ENCODE peak calls at places on chromosomes 4 and X, in seven cellular contexts. K, N, T, A, Z, W and D are unnamed samples.

GRCh38 chrX:149992918-149993317 is 54.6 kb upstream of the EOLA2 start:
- DNase-seq in K (no peak), N (no peak), T (no peak), A (no peak), Z (no peak), W (no peak), D (no peak)

GRCh38 chr4:65482410-65482809 is 187.9 kb downstream of the EPHA5 start:
- DNase-seq in K (no peak), N (peak), T (no peak), A (no peak), Z (no peak), W (no peak), D (no peak)

GRCh38 chr4:37717575-37717974 is 31.4 kb upstream of the RELL1 start:
- DNase-seq in K (no peak), N (peak), T (no peak), A (no peak), Z (no peak), W (no peak), D (peak)

GRCh38 chr4:6324999-6325790 is 55.5 kb downstream of the WFS1 start:
- DNase-seq in K (peak), N (no peak), T (peak), A (no peak), Z (peak), W (peak), D (peak)

GRCh38 chr4:118954246-118954645 is 65.6 kb downstream of the SYNPO2 start:
- DNase-seq in K (no peak), N (peak), T (no peak), A (no peak), Z (no peak), W (no peak), D (no peak)

GRCh38 chrX:119573840-119574393 is 446 bp upstream of the UBE2A start:
- DNase-seq in K (peak), N (peak), T (no peak), A (peak), Z (no peak), W (no peak), D (peak)

GRCh38 chr4:75892508-75892907 is 9.7 kb downstream of the PPEF2 start:
- DNase-seq in K (no peak), N (peak), T (peak), A (no peak), Z (no peak), W (no peak), D (no peak)

GRCh38 chrX:22097295-22097694 is 65.2 kb downstream of the PHEX start:
- DNase-seq in K (peak), N (peak), T (no peak), A (no peak), Z (no peak), W (no peak), D (peak)

GRCh38 chr4:101211146-101211553 is 136.2 kb downstream of the PPP3CA start:
- DNase-seq in K (no peak), N (peak), T (no peak), A (no peak), Z (no peak), W (no peak), D (no peak)

GRCh38 chrX:24902808-24903207 is 113.0 kb downstream of the ARX start:
- DNase-seq in K (no peak), N (no peak), T (no peak), A (no peak), Z (no peak), W (no peak), D (no peak)

GRCh38 chr4:42277291-42277690 is 120.0 kb upstream of the SHISA3 start:
- DNase-seq in K (no peak), N (no peak), T (no peak), A (no peak), Z (no peak), W (no peak), D (no peak)

GRCh38 chr4:41360214-41360910 is 103.6 kb downstream of the UCHL1 start:
- DNase-seq in K (no peak), N (peak), T (peak), A (peak), Z (peak), W (peak), D (peak)

GRCh38 chrX:124736553-124737240 is 390.3 kb downstream of the SH2D1A start:
- DNase-seq in K (no peak), N (no peak), T (no peak), A (no peak), Z (no peak), W (no peak), D (no peak)

GRCh38 chr4:148016063-148016637 is 284.3 kb downstream of the ARHGAP10 start:
- DNase-seq in K (no peak), N (no peak), T (no peak), A (no peak), Z (no peak), W (no peak), D (no peak)

GRCh38 chr4:88592600-88593448 is 544 bp downstream of the HERC3 start:
- DNase-seq in K (peak), N (peak), T (peak), A (peak), Z (peak), W (peak), D (peak)

GRCh38 chr4:149638073-149638472 is 177.6 kb downstream of the IQCM start:
- DNase-seq in K (no peak), N (no peak), T (no peak), A (no peak), Z (no peak), W (no peak), D (no peak)

GRCh38 chr4:146342600-146343192 is 128.4 kb downstream of the REELD1 start:
- DNase-seq in K (peak), N (peak), T (no peak), A (no peak), Z (no peak), W (no peak), D (no peak)

GRCh38 chr4:58935336-58935735 is 1825.2 kb upstream of the IGFBP7 start:
- DNase-seq in K (no peak), N (no peak), T (no peak), A (no peak), Z (no peak), W (no peak), D (no peak)

GRCh38 chrX:120302434-120302833 is 8.8 kb downstream of the TMEM255A start:
- DNase-seq in K (no peak), N (no peak), T (no peak), A (peak), Z (no peak), W (no peak), D (no peak)

GRCh38 chr4:156638332-156638731 is 333.3 kb downstream of the PDGFC start:
- DNase-seq in K (no peak), N (no peak), T (no peak), A (no peak), Z (no peak), W (no peak), D (no peak)

GRCh38 chrX:53831662-53832635 is 145.4 kb upstream of the HUWE1 start:
- DNase-seq in K (peak), N (peak), T (peak), A (no peak), Z (no peak), W (no peak), D (no peak)

GRCh38 chr4:14920237-14920636 is 82.0 kb upstream of the CPEB2 start:
- DNase-seq in K (no peak), N (no peak), T (no peak), A (no peak), Z (no peak), W (no peak), D (no peak)
- TF ChIP-seq POLR2A in K (no peak), N (no peak), T (no peak), A (no peak), Z (no peak), W (no peak), D (no peak)

GRCh38 chr4:93829531-93830089 is 1.1 kb downstream of the ATOH1 start:
- DNase-seq in K (no peak), N (no peak), T (no peak), A (no peak), Z (peak), W (no peak), D (no peak)

GRCh38 chr4:93828332-93828829 is at the start of gene ATOH1:
- DNase-seq in K (no peak), N (peak), T (no peak), A (no peak), Z (peak), W (no peak), D (peak)

GRCh38 chr4:93825551-93826216 is 2.9 kb upstream of the ATOH1 start:
- DNase-seq in K (no peak), N (no peak), T (no peak), A (no peak), Z (no peak), W (no peak), D (no peak)

GRCh38 chr4:93828830-93829530 is 427 bp downstream of the ATOH1 start:
- DNase-seq in K (no peak), N (no peak), T (no peak), A (no peak), Z (peak), W (no peak), D (no peak)

DNA sequence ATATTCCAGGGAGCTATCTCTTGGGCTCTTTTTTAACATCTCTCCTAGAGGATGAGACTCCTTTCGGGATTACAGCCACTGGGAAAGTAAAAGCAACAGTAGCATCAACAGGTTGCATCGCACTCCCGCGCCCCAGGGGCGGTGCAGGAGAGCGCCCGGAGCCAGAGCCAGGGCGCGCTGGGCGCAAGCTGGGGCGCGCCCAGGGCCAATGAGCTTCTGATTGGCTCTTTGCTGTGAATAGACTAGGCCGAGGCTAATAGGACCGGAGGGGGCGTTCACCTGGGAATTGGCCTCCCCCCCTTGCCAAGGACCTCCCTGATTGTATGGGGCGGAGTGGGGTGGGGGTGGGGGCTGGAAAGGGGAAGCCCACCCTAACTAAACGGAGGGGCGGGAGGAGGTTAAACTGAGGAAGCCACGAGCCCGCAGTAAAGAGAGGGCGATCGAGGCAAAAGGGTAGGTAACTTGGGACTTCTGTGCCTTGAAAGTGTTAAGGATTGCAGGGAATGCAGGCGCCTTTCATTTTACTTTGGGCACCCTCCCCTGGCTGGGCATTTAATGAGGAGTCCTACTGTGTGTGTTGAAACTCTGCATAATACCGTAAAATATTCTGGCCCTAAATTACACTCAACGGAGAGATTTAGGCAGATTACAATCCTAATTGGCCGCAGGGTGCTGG is 1.1 kb upstream of the ATOH1 start:
- DNase-seq in K (no peak), N (no peak), T (no peak), A (no peak), Z (peak), W (no peak), D (no peak)
- TF ChIP-seq POLR2A in K (no peak), N (no peak), T (no peak), A (no peak), Z (no peak), W (no peak), D (no peak)

GRCh38 chrX:100410083-100410590 is at the start of gene PCDH19:
- DNase-seq in K (peak), N (peak), T (no peak), A (peak), Z (peak), W (peak), D (no peak)
- TF ChIP-seq POLR2A in K (peak), N (no peak), T (no peak), A (no peak), Z (no peak), W (no peak), D (peak)

GRCh38 chr4:138115053-138115452 is 127.1 kb downstream of the SLC7A11 start:
- DNase-seq in K (no peak), N (no peak), T (no peak), A (no peak), Z (no peak), W (no peak), D (no peak)

GRCh38 chr4:138112389-138112788 is 129.8 kb downstream of the SLC7A11 start:
- DNase-seq in K (no peak), N (no peak), T (no peak), A (no peak), Z (no peak), W (no peak), D (no peak)

GRCh38 chr4:138114434-138114833 is 127.7 kb downstream of the SLC7A11 start:
- DNase-seq in K (no peak), N (no peak), T (no peak), A (no peak), Z (no peak), W (no peak), D (no peak)

GRCh38 chr4:138111462-138112000 is 130.6 kb downstream of the SLC7A11 start:
- DNase-seq in K (no peak), N (no peak), T (no peak), A (no peak), Z (no peak), W (no peak), D (no peak)

GRCh38 chr4:138113819-138114415 is 128.2 kb downstream of the SLC7A11 start:
- DNase-seq in K (no peak), N (no peak), T (no peak), A (no peak), Z (no peak), W (no peak), D (no peak)
- TF ChIP-seq POLR2A in K (no peak), N (no peak), T (no peak), A (no peak), Z (no peak), W (no peak), D (no peak)

GRCh38 chrX:49155900-49156837 is 6.4 kb upstream of the MAGIX start:
- DNase-seq in K (peak), N (peak), T (peak), A (peak), Z (peak), W (peak), D (no peak)
- TF ChIP-seq POLR2A in K (peak), N (no peak), T (no peak), A (peak), Z (no peak), W (peak), D (no peak)

GRCh38 chr4:177308125-177308524 is 1.5 kb upstream of the NEIL3 start:
- DNase-seq in K (no peak), N (peak), T (no peak), A (no peak), Z (no peak), W (no peak), D (no peak)

GRCh38 chr4:177308842-177309524 is 691 bp upstream of the NEIL3 start:
- DNase-seq in K (no peak), N (no peak), T (no peak), A (no peak), Z (no peak), W (no peak), D (no peak)

GRCh38 chr4:177313263-177313662 is 3.6 kb downstream of the NEIL3 start:
- DNase-seq in K (no peak), N (no peak), T (no peak), A (no peak), Z (no peak), W (no peak), D (no peak)

GRCh38 chr4:177309525-177310371 is at the start of gene NEIL3:
- DNase-seq in K (peak), N (peak), T (peak), A (peak), Z (peak), W (peak), D (peak)
- TF ChIP-seq POLR2A in K (no peak), N (no peak), T (no peak), A (no peak), Z (no peak), W (no peak), D (peak)

GRCh38 chrX:65534450-65535292 is at the start of gene LAS1L:
- DNase-seq in K (peak), N (peak), T (peak), A (peak), Z (peak), W (peak), D (peak)
- TF ChIP-seq POLR2A in K (peak), N (peak), T (no peak), A (peak), Z (no peak), W (peak), D (peak)